ENCODE peak calls at places on chromosome 16, in four cellular contexts. V is HEK293T, H is GM12878, L is HepG2. Z is an unnamed sample.

GRCh38 chr16:88558457-88559442 is 11.5 kb upstream of the ZC3H18 start:
- DNase-seq in V (peak), L (peak), H (no peak), Z (peak)

GRCh38 chr16:80803341-80804060 is 897 bp downstream of the CDYL2 start:
- DNase-seq in H (no peak), L (no peak), V (peak), Z (peak)

GRCh38 chr16:2720063-2720455 is at the start of gene PRSS27:
- DNase-seq in V (no peak), H (no peak), L (no peak), Z (no peak)

GRCh38 chr16:23423496-23424049 is 29.4 kb downstream of the COG7 start:
- DNase-seq in L (peak), V (no peak), H (no peak), Z (no peak)

GRCh38 chr16:89562027-89562599 is 1.6 kb downstream of the RPL13 start:
- DNase-seq in H (no peak), L (no peak), V (no peak), Z (no peak)

GRCh38 chr16:16992986-16993783 is 477.6 kb downstream of the XYLT1 start:
- DNase-seq in H (peak), L (no peak), V (no peak), Z (no peak)

GRCh38 chr16:51834131-51834530 is 683.1 kb upstream of the SALL1 start:
- DNase-seq in L (no peak), H (no peak), V (no peak), Z (no peak)

GRCh38 chr16:30533748-30534367 is 800 bp downstream of the ZNF747 start:
- DNase-seq in L (no peak), V (no peak), H (no peak), Z (peak)

GRCh38 chr16:86925067-86925791 is 346.9 kb downstream of the FOXL1 start:
- DNase-seq in H (no peak), L (no peak), V (peak), Z (peak)

GRCh38 chr16:59886021-59886420 is 1151.9 kb upstream of the GOT2 start:
- DNase-seq in L (no peak), V (no peak), H (no peak), Z (no peak)

GRCh38 chr16:55643161-55643970 is 12.4 kb upstream of the SLC6A2 start:
- DNase-seq in L (peak), V (no peak), H (no peak), Z (peak)

GRCh38 chr16:17459903-17460521 is 10.7 kb downstream of the XYLT1 start:
- DNase-seq in L (no peak), V (no peak), H (no peak), Z (no peak)

GRCh38 chr16:83742076-83742475 is 65.7 kb upstream of the HSBP1 start:
- DNase-seq in V (no peak), L (no peak), H (no peak), Z (no peak)

GRCh38 chr16:77585379-77585778 is 136.9 kb upstream of the NUDT7 start:
- DNase-seq in L (no peak), H (no peak), V (no peak), Z (no peak)

GRCh38 chr16:72474511-72475123 is 302.7 kb upstream of the PMFBP1 start:
- DNase-seq in V (no peak), L (peak), H (no peak), Z (no peak)
- TF ChIP-seq TARDBP in V (no peak), L (no peak), H (no peak), Z (no peak)

DNA sequence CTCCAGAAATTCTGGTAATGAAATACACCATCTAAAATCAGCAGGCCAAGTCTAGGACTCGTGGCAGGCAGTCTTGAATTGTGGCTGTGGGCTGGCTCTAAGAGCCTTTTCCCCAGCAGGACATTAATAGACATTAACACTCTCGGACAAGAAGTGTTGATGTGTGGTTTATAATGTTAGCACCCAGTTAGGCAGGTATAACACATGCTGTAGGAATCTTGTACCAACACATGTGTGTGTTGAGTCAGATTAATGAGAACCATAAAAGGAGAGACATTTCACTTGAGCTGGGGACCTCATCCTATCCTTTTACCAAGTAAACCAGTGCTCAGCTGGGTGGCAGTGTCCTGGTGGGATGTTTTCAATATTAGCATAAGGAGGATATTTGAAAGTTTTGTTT is 264.5 kb downstream of the FTO start:
- DNase-seq in H (no peak), L (no peak), V (no peak), Z (no peak)
- TF ChIP-seq TARDBP in H (no peak), L (no peak), V (no peak), Z (no peak)

DNA sequence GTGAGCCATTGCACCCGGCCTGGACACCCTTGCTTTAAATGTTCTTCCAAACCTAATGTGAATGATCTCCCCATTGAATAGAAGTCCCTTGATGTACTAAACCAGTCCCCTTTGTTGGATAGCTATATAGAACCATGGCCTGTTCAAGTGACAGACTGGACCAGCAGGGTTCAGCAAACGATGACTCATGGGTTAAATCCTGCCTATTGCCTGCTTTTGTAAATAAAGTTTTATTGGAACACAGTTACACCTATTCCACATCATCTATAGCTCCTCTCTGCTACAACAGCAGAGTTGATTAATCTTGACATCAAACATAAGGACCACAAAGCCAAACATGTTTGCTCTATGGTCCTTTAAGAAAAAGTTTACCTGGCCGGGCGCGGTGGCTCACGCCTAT is 56.1 kb downstream of the CRISPLD2 start:
- DNase-seq in L (peak), V (no peak), H (no peak), Z (no peak)
- TF ChIP-seq TARDBP in L (no peak), V (no peak), H (no peak), Z (no peak)

GRCh38 chr16:14667347-14668266 is 26.5 kb downstream of the PLA2G10 start:
- DNase-seq in L (no peak), H (no peak), V (no peak), Z (no peak)

GRCh38 chr16:14669776-14670175 is 24.3 kb downstream of the PLA2G10 start:
- DNase-seq in H (no peak), L (no peak), V (no peak), Z (no peak)

GRCh38 chr16:14668556-14669223 is 25.4 kb downstream of the PLA2G10 start:
- DNase-seq in H (no peak), L (no peak), V (no peak), Z (no peak)

GRCh38 chr16:14676633-14677032 is 17.5 kb downstream of the PLA2G10 start:
- DNase-seq in H (no peak), V (no peak), L (no peak), Z (no peak)

GRCh38 chr16:14672403-14672971 is 21.6 kb downstream of the PLA2G10 start:
- DNase-seq in V (no peak), H (peak), L (peak), Z (no peak)
- TF ChIP-seq TARDBP in V (no peak), H (no peak), L (no peak), Z (no peak)

GRCh38 chr16:15928261-15929104 is 20.9 kb upstream of the ABCC1 start:
- DNase-seq in V (no peak), L (peak), H (no peak), Z (no peak)
- TF ChIP-seq TARDBP in V (no peak), L (peak), H (no peak), Z (no peak)

GRCh38 chr16:4285167-4285566 is 12.3 kb upstream of the TFAP4 start:
- DNase-seq in V (no peak), L (no peak), H (no peak), Z (no peak)

GRCh38 chr16:4275861-4276260 is 3.0 kb upstream of the TFAP4 start:
- DNase-seq in L (no peak), V (no peak), H (no peak), Z (no peak)

GRCh38 chr16:4283939-4284338 is 11.1 kb upstream of the TFAP4 start:
- DNase-seq in L (no peak), V (no peak), H (no peak), Z (no peak)

GRCh38 chr16:4277987-4278513 is 5.2 kb upstream of the TFAP4 start:
- DNase-seq in H (no peak), V (no peak), L (no peak), Z (no peak)

DNA sequence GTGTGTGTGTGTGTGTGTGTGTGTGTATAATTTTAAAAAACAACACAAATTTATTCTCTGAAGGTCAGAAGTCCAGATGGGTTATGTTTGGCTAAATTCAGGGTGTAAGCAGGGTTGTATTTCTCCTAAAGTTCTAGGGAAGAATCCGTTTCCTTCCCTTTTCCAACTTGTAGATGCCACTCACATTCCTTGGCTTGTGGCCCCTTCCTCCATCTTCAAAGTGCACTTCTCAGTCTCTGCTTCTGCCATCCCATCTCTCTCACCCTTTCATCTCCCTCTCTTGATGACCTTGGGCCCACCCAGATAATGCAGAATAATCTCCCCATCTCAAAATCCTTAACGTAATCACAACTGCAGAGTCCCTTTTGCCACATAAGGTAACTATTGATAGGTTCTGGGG is 7.8 kb upstream of the TFAP4 start:
- DNase-seq in H (no peak), V (no peak), L (no peak), Z (no peak)
- TF ChIP-seq TARDBP in H (no peak), V (no peak), L (no peak), Z (no peak)

Z was measured in K562.